ENCODE peak calls at places on chromosomes 4 and X, in nine cellular contexts. O is stomach, G is SK-N-SH, X is breast epithelium, T is GM23338, E is sigmoid colon, B is Panc1, L is HepG2, U is upper lobe of left lung. K is an unnamed sample.

GRCh38 chr4:853416-853781 is 27.5 kb upstream of the CPLX1 start:
- DNase-seq in E (no peak), L (no peak), O (no peak), X (no peak), T (no peak), U (peak), G (peak), B (no peak), K (no peak)

GRCh38 chrX:110985470-110985869 is 110.5 kb upstream of the PAK3 start:
- DNase-seq in X (no peak), L (no peak), U (no peak), G (no peak), E (no peak), B (no peak), T (no peak), O (no peak), K (no peak)

GRCh38 chrX:12956704-12957541 is 18.0 kb upstream of the TMSB4X start:
- DNase-seq in X (no peak), T (peak), L (no peak), G (peak), B (no peak), O (no peak), E (no peak), U (no peak), K (peak)

GRCh38 chr4:76622717-76623116 is 187.7 kb downstream of the SHROOM3 start:
- DNase-seq in X (no peak), U (no peak), E (no peak), L (no peak), T (no peak), B (no peak), G (no peak), O (no peak), K (no peak)

GRCh38 chr4:83810428-83810827 is 274.5 kb downstream of the GPAT3 start:
- DNase-seq in O (no peak), B (no peak), T (no peak), U (no peak), E (no peak), X (no peak), L (no peak), G (no peak), K (no peak)

GRCh38 chr4:53346920-53347852 is 18.7 kb downstream of the SCFD2 start:
- DNase-seq in G (peak), O (no peak), U (no peak), T (no peak), X (no peak), L (no peak), B (no peak), E (no peak), K (no peak)

GRCh38 chrX:154734101-154734781 is 16.6 kb downstream of the GAB3 start:
- DNase-seq in O (no peak), G (no peak), T (no peak), E (no peak), B (no peak), X (no peak), L (no peak), U (no peak), K (no peak)

GRCh38 chr4:48665555-48666186 is 114.4 kb downstream of the FRYL start:
- DNase-seq in O (no peak), B (no peak), L (no peak), G (no peak), X (no peak), T (no peak), U (no peak), E (no peak), K (no peak)

GRCh38 chr4:112284662-112285411 is 867 bp downstream of the TIFA start:
- DNase-seq in E (no peak), B (no peak), T (no peak), G (peak), O (no peak), L (no peak), U (peak), X (no peak), K (no peak)

GRCh38 chr4:37383579-37384229 is 139.2 kb downstream of the NWD2 start:
- DNase-seq in X (no peak), B (peak), E (no peak), U (no peak), G (peak), T (peak), L (peak), O (no peak), K (no peak)

GRCh38 chrX:151563449-151563848 is at the start of gene PASD1:
- DNase-seq in X (no peak), U (no peak), L (no peak), O (no peak), G (no peak), E (no peak), B (no peak), T (no peak), K (no peak)

GRCh38 chr4:163495900-163496299 is 1.4 kb downstream of the TMA16 start:
- DNase-seq in G (peak), X (no peak), L (no peak), E (no peak), B (no peak), T (no peak), O (no peak), U (no peak), K (no peak)

GRCh38 chr4:123408471-123409084 is 12.0 kb downstream of the SPRY1 start:
- DNase-seq in O (no peak), X (no peak), G (no peak), U (no peak), L (no peak), E (no peak), B (no peak), T (peak), K (no peak)

GRCh38 chrX:47184486-47184885 is 9.1 kb upstream of the UBA1 start:
- DNase-seq in O (no peak), X (no peak), T (no peak), E (no peak), L (no peak), G (no peak), U (no peak), B (no peak), K (no peak)

GRCh38 chr4:100421356-100421978 is 96.4 kb downstream of the EMCN start:
- DNase-seq in U (no peak), B (no peak), E (no peak), T (peak), L (peak), G (peak), X (no peak), O (no peak), K (no peak)

GRCh38 chr4:186669159-186669720 is 54.4 kb downstream of the FAT1 start:
- DNase-seq in G (peak), U (peak), T (peak), O (no peak), E (peak), X (no peak), B (no peak), L (peak), K (no peak)

GRCh38 chrX:121987163-121987562 is 939.8 kb downstream of the GLUD2 start:
- DNase-seq in G (peak), T (no peak), B (no peak), E (no peak), O (no peak), L (no peak), X (no peak), U (no peak), K (no peak)

GRCh38 chr4:93710101-93710846 is 118.3 kb upstream of the ATOH1 start:
- DNase-seq in T (peak), O (no peak), E (no peak), X (no peak), L (peak), U (no peak), G (peak), B (no peak), K (no peak)

GRCh38 chrX:151974336-151975227 is at the start of gene GABRE:
- DNase-seq in U (peak), G (peak), B (no peak), T (peak), O (peak), L (no peak), X (peak), E (peak), K (no peak)

GRCh38 chrX:149145845-149146285 is 359.2 kb downstream of the IDS start:
- DNase-seq in L (no peak), O (no peak), B (no peak), E (no peak), G (no peak), X (no peak), U (no peak), T (no peak), K (no peak)

GRCh38 chr4:83629945-83630684 is 94.2 kb downstream of the GPAT3 start:
- DNase-seq in X (no peak), L (no peak), B (no peak), T (no peak), E (peak), O (peak), G (no peak), U (no peak), K (no peak)

GRCh38 chr4:185600801-185601200 is 65.5 kb upstream of the PDLIM3 start:
- DNase-seq in U (no peak), X (no peak), T (no peak), E (no peak), L (no peak), B (no peak), G (no peak), O (no peak), K (no peak)

GRCh38 chrX:131752493-131753198 is 208.8 kb downstream of the OR13H1 start:
- DNase-seq in O (peak), U (no peak), T (no peak), B (peak), E (peak), G (peak), X (no peak), L (no peak), K (no peak)

GRCh38 chrX:17758382-17758781 is 21.1 kb downstream of the SCML1 start:
- DNase-seq in G (no peak), X (no peak), U (no peak), B (no peak), L (no peak), E (no peak), O (no peak), T (no peak), K (no peak)

GRCh38 chr4:76758290-76758882 is 139.6 kb downstream of the SOWAHB start:
- DNase-seq in E (no peak), X (no peak), U (no peak), G (peak), O (no peak), T (peak), L (peak), B (no peak), K (no peak)

GRCh38 chr4:6227412-6228157 is 27.2 kb upstream of the JAKMIP1 start:
- DNase-seq in X (peak), O (peak), E (peak), T (no peak), B (no peak), L (no peak), G (no peak), U (no peak), K (no peak)

GRCh38 chr4:138870739-138871633 is 144.6 kb upstream of the NOCT start:
- DNase-seq in L (peak), X (peak), O (peak), T (peak), U (no peak), G (peak), B (peak), E (peak), K (peak)

GRCh38 chr4:138450546-138450945 is 208.4 kb upstream of the SLC7A11 start:
- DNase-seq in U (no peak), L (no peak), G (no peak), B (no peak), O (no peak), T (no peak), X (no peak), E (no peak), K (no peak)

DNA sequence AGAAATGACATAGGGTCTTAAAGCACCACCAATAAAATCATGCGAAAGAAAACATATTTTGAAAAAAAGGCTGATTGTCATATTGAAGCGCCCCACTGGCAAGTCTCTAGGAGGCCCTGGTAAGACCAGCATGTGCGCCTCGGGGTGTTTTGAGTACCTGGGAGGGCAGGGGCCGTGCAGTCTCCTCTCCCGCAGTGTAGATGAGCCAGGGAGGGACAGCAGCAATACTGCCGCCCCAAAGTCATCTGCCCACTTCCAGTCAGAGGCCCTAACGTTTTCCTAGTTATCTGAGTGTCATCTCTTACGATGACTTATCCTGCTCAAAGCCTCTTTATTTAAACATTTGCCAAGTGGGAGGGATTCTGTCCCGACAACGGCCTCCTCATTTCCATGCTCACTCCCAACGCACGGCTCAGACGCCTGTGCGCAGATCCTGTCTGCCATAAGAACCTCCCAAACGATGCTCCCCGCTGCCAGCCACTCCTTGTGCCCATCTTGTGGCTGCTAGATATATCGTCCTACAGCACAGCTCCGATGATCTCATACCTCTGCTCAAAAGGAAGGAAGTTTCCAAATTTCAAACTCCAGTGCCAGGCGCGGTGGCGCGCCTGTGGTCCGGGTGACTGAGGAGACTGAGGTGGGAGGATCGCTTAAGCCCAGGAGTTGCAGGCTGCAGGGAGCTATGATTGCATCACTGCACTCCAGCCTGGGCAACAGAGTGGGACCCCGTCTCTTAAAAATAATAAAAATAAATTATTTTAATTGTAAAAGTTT is 17.2 kb upstream of the SCRG1 start:
- DNase-seq in L (no peak), E (peak), U (peak), T (peak), B (no peak), X (no peak), O (peak), G (peak), K (no peak)
- TF ChIP-seq POLR2AphosphoS5 in L (no peak), E (peak), U (peak), T (no peak), B (no peak), X (no peak), O (no peak), G (no peak), K (no peak)

DNA sequence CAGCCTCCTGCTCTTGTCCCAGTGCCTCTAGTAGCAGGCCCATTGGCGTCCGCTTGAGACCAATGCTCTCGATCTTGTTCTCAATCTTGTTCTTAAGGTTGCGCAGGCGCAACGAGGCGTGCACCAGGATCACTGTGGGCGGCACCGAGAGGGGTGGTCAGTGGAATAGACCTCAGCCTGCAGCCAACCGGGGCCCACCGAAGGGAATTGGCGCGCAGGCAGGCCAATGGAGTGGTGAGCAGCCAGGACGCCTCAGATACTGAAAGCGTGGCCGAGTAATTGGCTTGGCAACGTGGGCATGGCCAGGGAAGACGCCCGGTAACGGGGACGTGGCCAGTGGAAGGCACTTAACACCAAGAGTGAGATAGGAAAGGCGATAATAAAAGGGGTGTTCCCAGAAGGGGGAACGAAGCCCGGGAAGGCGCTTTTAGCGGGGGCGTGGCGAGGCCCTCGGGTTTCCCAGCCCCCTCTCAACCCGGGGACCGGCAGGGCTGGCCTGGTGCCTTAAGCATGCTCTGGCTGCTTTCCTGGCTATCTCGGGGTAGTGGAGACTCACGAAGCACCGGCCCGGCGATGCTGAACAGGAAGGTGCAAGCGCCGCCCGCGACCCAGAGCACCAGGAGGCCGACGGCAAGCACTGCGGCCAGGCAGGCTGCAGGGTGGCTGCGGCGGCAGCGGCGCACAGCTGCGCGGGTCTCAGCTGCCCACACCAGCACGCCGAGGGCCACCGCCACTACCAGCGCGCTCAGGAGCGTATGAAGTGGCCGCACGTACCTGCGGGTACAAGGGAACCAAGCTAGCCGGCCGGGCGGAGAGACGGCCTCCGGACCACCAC is 1.7 kb downstream of the PRAF2 start:
- DNase-seq in O (peak), E (peak), L (no peak), B (no peak), X (peak), G (peak), T (peak), U (peak), K (no peak)
- TF ChIP-seq POLR2AphosphoS5 in O (no peak), E (peak), L (no peak), B (no peak), X (no peak), G (no peak), T (no peak), U (no peak), K (no peak)

GRCh38 chr4:2036327-2036726 is 22.8 kb upstream of the NAT8L start:
- DNase-seq in O (no peak), E (no peak), L (no peak), B (no peak), T (no peak), X (no peak), U (no peak), G (no peak), K (no peak)

GRCh38 chr4:2041234-2042130 is 17.6 kb upstream of the NAT8L start:
- DNase-seq in T (peak), L (peak), G (peak), X (no peak), E (peak), U (peak), B (peak), O (peak), K (peak)

GRCh38 chr4:2042207-2042946 is 16.8 kb upstream of the NAT8L start:
- DNase-seq in T (no peak), O (peak), G (peak), U (peak), B (no peak), L (no peak), E (no peak), X (no peak), K (peak)

GRCh38 chr4:2040391-2041233 is 18.5 kb upstream of the NAT8L start:
- DNase-seq in B (no peak), E (no peak), T (peak), G (peak), O (no peak), X (no peak), U (peak), L (no peak), K (peak)

GRCh38 chr4:2036866-2037265 is 22.3 kb upstream of the NAT8L start:
- DNase-seq in U (no peak), E (no peak), L (no peak), G (no peak), X (no peak), B (no peak), O (no peak), T (no peak), K (no peak)
- TF ChIP-seq POLR2AphosphoS5 in U (no peak), E (no peak), L (no peak), G (no peak), X (no peak), B (no peak), O (no peak), T (no peak), K (no peak)

GRCh38 chr4:108203377-108203776 is 34.6 kb upstream of the LEF1 start:
- DNase-seq in L (no peak), T (no peak), O (no peak), U (no peak), X (no peak), B (no peak), G (no peak), E (no peak), K (no peak)
- TF ChIP-seq POLR2AphosphoS5 in L (no peak), T (no peak), O (no peak), U (no peak), X (no peak), B (no peak), G (no peak), E (no peak), K (no peak)

DNA sequence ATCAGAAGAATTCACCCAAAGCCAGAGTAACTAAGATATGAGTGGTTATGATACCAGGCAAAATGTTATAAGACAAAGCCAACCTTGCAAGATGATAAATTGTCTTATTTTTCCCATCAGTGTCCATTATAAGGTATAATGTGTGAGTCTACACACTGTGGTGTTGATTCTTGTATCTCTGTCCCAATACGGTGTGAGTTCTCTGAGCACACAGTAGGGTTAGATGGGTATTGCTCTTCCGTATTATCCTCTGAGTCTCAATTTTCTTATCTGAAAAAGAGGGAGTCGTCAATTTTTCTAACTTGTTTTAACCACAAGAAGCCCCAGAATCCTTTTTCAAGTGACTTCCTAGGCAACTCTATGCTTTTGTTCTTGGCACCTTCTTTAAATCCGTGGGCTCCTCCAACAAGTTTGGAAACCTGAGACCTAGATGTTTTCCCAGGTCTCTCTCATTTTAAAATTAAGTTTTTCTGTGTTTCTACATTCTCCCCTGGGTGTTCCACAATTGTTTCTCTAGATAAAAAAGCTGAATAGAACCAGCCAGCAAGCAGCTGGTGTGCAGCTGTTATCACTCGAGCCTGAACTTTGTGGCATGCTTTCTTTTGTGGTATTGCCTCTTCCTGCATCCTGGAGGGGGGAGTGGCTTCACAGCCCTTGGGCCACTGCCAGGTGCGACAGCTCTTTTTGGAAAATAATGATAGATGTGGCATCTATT is 69.8 kb downstream of the HMGB2 start:
- DNase-seq in L (no peak), U (no peak), T (peak), E (peak), O (peak), X (no peak), G (peak), B (no peak), K (no peak)
- TF ChIP-seq POLR2AphosphoS5 in L (no peak), U (no peak), T (no peak), E (peak), O (no peak), X (no peak), G (peak), B (no peak), K (no peak)

K was measured in GM12892.